ENCODE peak calls at places on chromosomes 1 and 21, in five cellular contexts. One of them, this sample, is unnamed.

GRCh38 chr1:224213438-224214119 is 30.5 kb downstream of the DEGS1 start:
- DNase-seq in body of pancreas: no peak
- DNase-seq in tibial nerve: no peak
- DNase-seq in A549: no peak
- DNase-seq in transverse colon: peak; percentile 8
- DNase-seq in this sample: no peak

GRCh38 chr1:230407351-230407750 is 18.8 kb downstream of the PGBD5 start:
- DNase-seq in body of pancreas: no peak
- DNase-seq in tibial nerve: no peak
- DNase-seq in A549: no peak
- DNase-seq in transverse colon: no peak
- DNase-seq in this sample: no peak

GRCh38 chr21:17925000-17925610 is 105.9 kb upstream of the C21orf91 start:
- DNase-seq in body of pancreas: peak; percentile 55
- DNase-seq in tibial nerve: peak; percentile 66
- DNase-seq in A549: peak; percentile 1
- DNase-seq in transverse colon: peak; percentile 42
- DNase-seq in this sample: peak; percentile 46

GRCh38 chr1:233114159-233114558 is 163.7 kb downstream of the NTPCR start:
- DNase-seq in body of pancreas: no peak
- DNase-seq in tibial nerve: no peak
- DNase-seq in A549: peak; percentile 8
- DNase-seq in transverse colon: no peak
- DNase-seq in this sample: no peak

GRCh38 chr1:157145081-157145480 is 6.9 kb upstream of the ETV3 start:
- DNase-seq in body of pancreas: no peak
- DNase-seq in tibial nerve: no peak
- DNase-seq in A549: no peak
- DNase-seq in transverse colon: no peak
- DNase-seq in this sample: no peak

GRCh38 chr1:11158720-11159321 is 30.3 kb upstream of the ANGPTL7 start:
- DNase-seq in body of pancreas: no peak
- DNase-seq in tibial nerve: no peak
- DNase-seq in A549: no peak
- DNase-seq in transverse colon: no peak
- DNase-seq in this sample: no peak

GRCh38 chr1:220272047-220272840 is at the start of gene RAB3GAP2:
- DNase-seq in body of pancreas: peak; percentile 95
- DNase-seq in tibial nerve: peak; percentile 87
- DNase-seq in A549: peak; percentile 97
- DNase-seq in transverse colon: peak; percentile 97
- DNase-seq in this sample: peak; percentile 93

GRCh38 chr1:11772458-11772857 is 10.5 kb downstream of the C1orf167 start:
- DNase-seq in body of pancreas: no peak
- DNase-seq in tibial nerve: no peak
- DNase-seq in A549: no peak
- DNase-seq in transverse colon: no peak
- DNase-seq in this sample: no peak

GRCh38 chr1:153849487-153850185 is 73.1 kb downstream of the GATAD2B start:
- DNase-seq in body of pancreas: no peak
- DNase-seq in tibial nerve: no peak
- DNase-seq in A549: no peak
- DNase-seq in transverse colon: no peak
- DNase-seq in this sample: no peak

GRCh38 chr1:21239181-21239580 is 51.1 kb downstream of the ECE1 start:
- DNase-seq in body of pancreas: no peak
- DNase-seq in tibial nerve: no peak
- DNase-seq in A549: no peak
- DNase-seq in transverse colon: no peak
- DNase-seq in this sample: no peak

GRCh38 chr21:28704746-28705145 is 287.9 kb downstream of the LTN1 start:
- DNase-seq in body of pancreas: no peak
- DNase-seq in tibial nerve: peak; percentile 6
- DNase-seq in A549: no peak
- DNase-seq in transverse colon: no peak
- DNase-seq in this sample: no peak

GRCh38 chr1:162878000-162878596 is 17.1 kb upstream of the CCDC190 start:
- DNase-seq in body of pancreas: peak; percentile 63
- DNase-seq in tibial nerve: peak; percentile 70
- DNase-seq in A549: no peak
- DNase-seq in transverse colon: peak; percentile 41
- DNase-seq in this sample: peak; percentile 27

GRCh38 chr1:59972216-59972924 is 45.8 kb upstream of the CYP2J2 start:
- DNase-seq in body of pancreas: no peak
- DNase-seq in tibial nerve: no peak
- DNase-seq in A549: no peak
- DNase-seq in transverse colon: no peak
- DNase-seq in this sample: peak; percentile 86

GRCh38 chr1:228014235-228014930 is 7.6 kb downstream of the WNT3A start:
- DNase-seq in body of pancreas: peak; percentile 7
- DNase-seq in tibial nerve: no peak
- DNase-seq in A549: no peak
- DNase-seq in transverse colon: no peak
- DNase-seq in this sample: no peak

GRCh38 chr1:153833171-153833570 is 58.0 kb downstream of the SLC27A3 start:
- DNase-seq in body of pancreas: no peak
- DNase-seq in tibial nerve: no peak
- DNase-seq in A549: no peak
- DNase-seq in transverse colon: no peak
- DNase-seq in this sample: no peak

GRCh38 chr1:206471993-206472392 is 1.7 kb downstream of the IKBKE start:
- DNase-seq in body of pancreas: no peak
- DNase-seq in tibial nerve: no peak
- DNase-seq in A549: no peak
- DNase-seq in transverse colon: no peak
- DNase-seq in this sample: no peak

GRCh38 chr21:38819719-38820147 is 14.0 kb downstream of the ETS2 start:
- DNase-seq in body of pancreas: no peak
- DNase-seq in tibial nerve: no peak
- DNase-seq in A549: no peak
- DNase-seq in transverse colon: peak; percentile 68
- DNase-seq in this sample: peak; percentile 86

GRCh38 chr1:227805606-227806197 is 9.8 kb upstream of the PRSS38 start:
- DNase-seq in body of pancreas: no peak
- DNase-seq in tibial nerve: no peak
- DNase-seq in A549: peak; percentile 42
- DNase-seq in transverse colon: no peak
- DNase-seq in this sample: no peak

DNA sequence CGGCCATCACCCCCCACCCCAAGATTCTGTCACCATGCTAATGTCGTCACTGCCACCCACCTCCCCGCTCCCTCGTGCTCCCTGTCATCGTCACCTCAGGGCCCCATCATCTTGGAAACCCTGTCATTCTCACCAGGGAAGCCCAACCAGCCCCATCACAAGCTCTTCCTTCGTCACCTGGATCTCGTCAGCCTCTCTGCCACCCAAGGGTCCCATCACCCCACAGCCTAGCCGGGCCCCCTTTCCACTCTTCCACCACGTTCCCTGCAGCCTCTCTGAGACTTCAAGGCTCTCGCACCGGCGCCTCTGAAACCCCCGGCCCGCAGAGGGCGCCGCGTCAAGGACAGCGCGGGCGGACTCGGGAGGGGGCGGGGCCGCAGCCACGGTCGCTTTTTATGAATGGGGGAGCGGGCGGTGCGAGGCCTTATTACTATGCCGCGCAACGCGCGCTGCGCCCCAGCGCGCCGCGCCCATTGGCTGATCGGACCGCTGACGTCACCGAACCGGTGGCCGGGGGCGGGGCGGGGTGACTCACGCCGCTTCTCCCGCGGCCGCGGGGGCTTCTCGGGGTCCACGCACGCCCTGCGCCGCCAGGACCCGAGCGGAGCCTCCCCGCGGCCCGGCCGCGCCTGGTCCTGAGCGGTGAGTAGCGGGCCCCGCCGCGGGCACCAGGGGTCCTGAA is at the start of gene GPR3:
- DNase-seq in body of pancreas: peak; percentile 85
- DNase-seq in tibial nerve: peak; percentile 86
- DNase-seq in A549: peak; percentile 81
- DNase-seq in transverse colon: peak; percentile 93
- DNase-seq in this sample: peak; percentile 98
- TF ChIP-seq POLR2A in body of pancreas: no peak
- TF ChIP-seq POLR2A in tibial nerve: no peak
- TF ChIP-seq POLR2A in A549: no peak
- TF ChIP-seq POLR2A in transverse colon: no peak
- TF ChIP-seq POLR2A in this sample: no peak

DNA sequence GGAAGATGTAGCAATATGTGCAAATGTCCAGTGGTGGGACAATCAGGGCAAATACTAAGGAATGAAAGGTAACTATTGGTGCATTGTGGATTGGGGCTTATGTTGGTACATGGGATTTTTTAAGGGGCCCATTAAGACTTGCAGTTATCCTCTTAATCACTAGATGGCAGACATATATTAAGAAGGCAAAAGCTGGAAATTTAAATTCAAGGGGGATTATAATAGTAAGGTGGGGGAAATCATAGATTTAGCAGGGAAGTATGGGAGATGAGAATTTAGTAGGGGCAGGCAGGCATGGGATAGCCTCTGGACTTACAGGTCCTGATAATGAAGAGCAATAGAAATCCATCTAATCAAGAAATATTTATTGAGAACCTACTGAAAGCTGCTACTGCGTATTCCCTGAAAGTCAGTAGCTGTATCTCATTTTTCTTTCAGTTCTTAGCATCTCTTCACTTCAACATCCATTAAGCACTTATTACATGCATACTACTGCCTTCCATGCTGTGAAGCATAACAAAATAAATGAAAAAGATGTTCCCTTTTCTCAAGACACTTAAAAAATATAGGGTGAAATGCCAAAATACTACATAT is 251.8 kb downstream of the CRB1 start:
- DNase-seq in body of pancreas: no peak
- DNase-seq in tibial nerve: no peak
- DNase-seq in A549: peak; percentile 4
- DNase-seq in transverse colon: no peak
- DNase-seq in this sample: no peak
- TF ChIP-seq CTCF in body of pancreas: peak; percentile 39
- TF ChIP-seq CTCF in tibial nerve: no peak
- TF ChIP-seq CTCF in A549: peak; percentile 50
- TF ChIP-seq CTCF in transverse colon: no peak
- TF ChIP-seq CTCF in this sample: no peak

DNA sequence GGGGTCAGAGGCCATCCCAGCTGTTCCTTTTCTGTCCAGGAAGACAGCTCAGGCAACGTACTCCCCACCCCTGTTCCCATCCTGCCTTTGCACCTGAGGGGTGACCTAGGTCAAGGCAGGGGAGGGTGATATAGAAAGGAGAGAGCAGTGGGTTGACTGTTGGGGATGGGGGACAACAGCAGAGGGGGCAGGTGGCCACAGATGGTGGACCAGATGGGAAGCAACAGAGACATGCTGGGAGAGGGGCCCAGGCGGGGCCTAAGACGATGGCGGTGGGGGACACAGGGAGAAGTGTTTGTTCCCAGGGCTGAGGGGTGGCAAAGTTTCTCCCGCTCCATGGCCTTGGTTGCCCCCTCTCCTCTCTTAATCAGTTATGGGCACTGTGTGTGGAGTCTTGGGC is 6.3 kb downstream of the CELSR2 start:
- DNase-seq in body of pancreas: no peak
- DNase-seq in tibial nerve: no peak
- DNase-seq in A549: no peak
- DNase-seq in transverse colon: no peak
- DNase-seq in this sample: no peak
- H3K4me3 ChIP-seq in body of pancreas: no peak overlapping the region
- H3K4me3 ChIP-seq in tibial nerve: no peak overlapping the region
- H3K4me3 ChIP-seq in A549: no peak overlapping the region
- H3K4me3 ChIP-seq in transverse colon: no peak overlapping the region
- H3K4me3 ChIP-seq in this sample: no peak overlapping the region

GRCh38 chr1:9233241-9233941 is 1.2 kb upstream of the H6PD start:
- DNase-seq in body of pancreas: peak; percentile 66
- DNase-seq in tibial nerve: peak; percentile 83
- DNase-seq in A549: no peak
- DNase-seq in transverse colon: peak; percentile 68
- DNase-seq in this sample: peak; percentile 98
- TF ChIP-seq POLR2A in body of pancreas: peak; percentile 40
- TF ChIP-seq POLR2A in tibial nerve: no peak
- TF ChIP-seq POLR2A in A549: no peak
- TF ChIP-seq POLR2A in transverse colon: peak; percentile 10
- TF ChIP-seq POLR2A in this sample: no peak

GRCh38 chr1:54108156-54108555 is 44.6 kb downstream of the CDCP2 start:
- DNase-seq in body of pancreas: no peak
- DNase-seq in tibial nerve: no peak
- DNase-seq in A549: no peak
- DNase-seq in transverse colon: no peak
- DNase-seq in this sample: no peak

GRCh38 chr1:54109131-54110105 is 43.4 kb downstream of the CDCP2 start:
- DNase-seq in body of pancreas: no peak
- DNase-seq in tibial nerve: no peak
- DNase-seq in A549: no peak
- DNase-seq in transverse colon: no peak
- DNase-seq in this sample: no peak

GRCh38 chr1:54105736-54106269 is 47.0 kb downstream of the CDCP2 start:
- DNase-seq in body of pancreas: no peak
- DNase-seq in tibial nerve: no peak
- DNase-seq in A549: no peak
- DNase-seq in transverse colon: no peak
- DNase-seq in this sample: no peak

GRCh38 chr1:54105080-54105479 is 47.7 kb downstream of the CDCP2 start:
- DNase-seq in body of pancreas: no peak
- DNase-seq in tibial nerve: no peak
- DNase-seq in A549: no peak
- DNase-seq in transverse colon: no peak
- DNase-seq in this sample: no peak

DNA sequence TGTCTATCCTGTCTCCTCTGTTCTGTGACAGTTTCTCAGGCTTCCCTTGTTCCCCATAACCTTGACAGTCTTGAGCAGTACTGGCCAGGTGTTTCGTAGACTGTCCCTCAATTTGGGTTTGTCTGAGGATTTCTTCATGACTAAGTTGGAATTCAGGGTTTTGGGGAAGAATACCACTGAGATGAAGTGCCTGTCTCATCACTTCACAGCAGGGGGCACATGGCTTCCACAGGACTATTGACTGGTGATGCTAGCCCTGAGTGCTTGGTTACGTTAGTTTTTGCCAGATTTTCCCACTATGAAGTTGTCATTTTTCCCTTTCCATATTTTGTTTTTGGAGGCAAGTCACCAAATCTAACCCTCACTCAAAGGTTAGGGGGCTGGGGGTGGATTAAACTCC is 45.7 kb downstream of the CDCP2 start:
- DNase-seq in body of pancreas: no peak
- DNase-seq in tibial nerve: no peak
- DNase-seq in A549: no peak
- DNase-seq in transverse colon: no peak
- DNase-seq in this sample: no peak
- TF ChIP-seq CTCF in body of pancreas: no peak
- TF ChIP-seq CTCF in tibial nerve: no peak
- TF ChIP-seq CTCF in A549: no peak
- TF ChIP-seq CTCF in transverse colon: no peak
- TF ChIP-seq CTCF in this sample: no peak

GRCh38 chr1:7012461-7012924 is 227.2 kb downstream of the CAMTA1 start:
- DNase-seq in body of pancreas: no peak
- DNase-seq in tibial nerve: no peak
- DNase-seq in A549: no peak
- DNase-seq in transverse colon: no peak
- DNase-seq in this sample: no peak
- H3K4me3 ChIP-seq in body of pancreas: no peak overlapping the region
- H3K4me3 ChIP-seq in tibial nerve: no peak overlapping the region
- H3K4me3 ChIP-seq in A549: no peak overlapping the region
- H3K4me3 ChIP-seq in transverse colon: no peak overlapping the region
- H3K4me3 ChIP-seq in this sample: no peak overlapping the region

GRCh38 chr1:85629532-85629920 is 49.0 kb downstream of the CCN1 start:
- DNase-seq in body of pancreas: no peak
- DNase-seq in tibial nerve: no peak
- DNase-seq in A549: peak; percentile 40
- DNase-seq in transverse colon: no peak
- DNase-seq in this sample: no peak
- TF ChIP-seq POLR2A in body of pancreas: no peak
- TF ChIP-seq POLR2A in tibial nerve: no peak
- TF ChIP-seq POLR2A in A549: no peak
- TF ChIP-seq POLR2A in transverse colon: no peak
- TF ChIP-seq POLR2A in this sample: no peak

GRCh38 chr1:164673584-164674214 is 114.7 kb downstream of the PBX1 start:
- DNase-seq in body of pancreas: no peak
- DNase-seq in tibial nerve: no peak
- DNase-seq in A549: peak; percentile 33
- DNase-seq in transverse colon: no peak
- DNase-seq in this sample: no peak
- TF ChIP-seq CTCF in body of pancreas: peak; percentile 29
- TF ChIP-seq CTCF in tibial nerve: no peak
- TF ChIP-seq CTCF in A549: peak; percentile 48
- TF ChIP-seq CTCF in transverse colon: peak; percentile 38
- TF ChIP-seq CTCF in this sample: no peak